ENCODE peak calls at places on chromosomes 5 and 9, in seven cellular contexts. G is neural progenitor cell; S is naive thymus-derived CD4-positive, alpha-beta T cell; F is mesendoderm; R is PC-9; K is MM.1S; E is tibial artery. U is an unnamed sample.

GRCh38 chr9:110526426-110526825 is 53.1 kb downstream of the SVEP1 start:
- DNase-seq in G (no peak), S (no peak), F (no peak), R (no peak), K (no peak), E (no peak), U (peak; percentile 42)

GRCh38 chr5:6086871-6087270 is 291.5 kb downstream of the MED10 start:
- DNase-seq in G (no peak), S (no peak), F (no peak), R (no peak), K (no peak), E (no peak), U (no peak)

GRCh38 chr9:116049506-116049905 is 104.1 kb upstream of the PAPPA start:
- DNase-seq in G (no peak), S (no peak), F (no peak), R (no peak), K (no peak), E (no peak), U (no peak)

GRCh38 chr5:169599451-169599850 is 15.9 kb downstream of the SPDL1 start:
- DNase-seq in G (no peak), S (no peak), F (peak; percentile 67), R (no peak), K (no peak), E (no peak), U (no peak)

GRCh38 chr5:95773325-95774059 is 42.4 kb downstream of the RHOBTB3 start:
- DNase-seq in G (no peak), S (no peak), F (no peak), R (peak; percentile 31), K (no peak), E (no peak), U (no peak)

GRCh38 chr9:133396952-133397351 is 20.8 kb downstream of the STKLD1 start:
- DNase-seq in G (peak; percentile 72), S (no peak), F (peak; percentile 69), R (no peak), K (no peak), E (no peak), U (no peak)

GRCh38 chr5:149838881-149839739 is 105.5 kb downstream of the PDE6A start:
- DNase-seq in G (no peak), S (no peak), F (no peak), R (peak; percentile 59), K (no peak), E (no peak), U (no peak)

GRCh38 chr5:146334074-146334533 is 4.5 kb upstream of the POU4F3 start:
- DNase-seq in G (peak; percentile 87), S (no peak), F (peak; percentile 41), R (no peak), K (no peak), E (no peak), U (no peak)

GRCh38 chr5:132226516-132227234 is 978 bp downstream of the P4HA2 start:
- DNase-seq in G (no peak), S (no peak), F (no peak), R (no peak), K (no peak), E (peak; percentile 53), U (no peak)

GRCh38 chr9:97388721-97389238 is 23.1 kb upstream of the TDRD7 start:
- DNase-seq in G (no peak), S (no peak), F (no peak), R (no peak), K (peak; percentile 3), E (no peak), U (no peak)

GRCh38 chr5:173020643-173021042 is 35.5 kb upstream of the CREBRF start:
- DNase-seq in G (no peak), S (no peak), F (no peak), R (no peak), K (no peak), E (no peak), U (no peak)

GRCh38 chr9:4739587-4740372 is 1.2 kb downstream of the AK3 start:
- DNase-seq in G (no peak), S (no peak), F (no peak), R (no peak), K (no peak), E (no peak), U (no peak)

GRCh38 chr5:37668524-37669047 is 171.3 kb downstream of the GDNF start:
- DNase-seq in G (no peak), S (no peak), F (peak; percentile 93), R (peak; percentile 94), K (no peak), E (peak; percentile 62), U (peak; percentile 97)

GRCh38 chr9:87546704-87547103 is 49.0 kb downstream of the DAPK1 start:
- DNase-seq in G (no peak), S (no peak), F (no peak), R (peak; percentile 44), K (no peak), E (no peak), U (no peak)

GRCh38 chr9:79764377-79764776 is 192.6 kb downstream of the TLE4 start:
- DNase-seq in G (no peak), S (no peak), F (peak; percentile 70), R (no peak), K (no peak), E (peak; percentile 21), U (peak; percentile 83)

GRCh38 chr9:93357649-93358048 is 93.8 kb upstream of the FAM120A start:
- DNase-seq in G (no peak), S (no peak), F (no peak), R (no peak), K (peak; percentile 42), E (no peak), U (no peak)

GRCh38 chr9:96884443-96884842 is 30.1 kb upstream of the ZNF782 start:
- DNase-seq in G (no peak), S (no peak), F (peak; percentile 67), R (peak; percentile 93), K (no peak), E (no peak), U (peak; percentile 6)

GRCh38 chr5:11182441-11183080 is 421.5 kb upstream of the DAP start:
- DNase-seq in G (peak; percentile 62), S (no peak), F (peak; percentile 92), R (peak; percentile 19), K (peak; percentile 22), E (no peak), U (no peak)

GRCh38 chr9:75083188-75083976 is 4.6 kb downstream of the NMRK1 start:
- DNase-seq in G (peak; percentile 15), S (no peak), F (peak; percentile 94), R (no peak), K (no peak), E (no peak), U (no peak)

GRCh38 chr5:108312258-108312657 is 69.6 kb downstream of the FBXL17 start:
- DNase-seq in G (no peak), S (no peak), F (no peak), R (no peak), K (no peak), E (no peak), U (no peak)

DNA sequence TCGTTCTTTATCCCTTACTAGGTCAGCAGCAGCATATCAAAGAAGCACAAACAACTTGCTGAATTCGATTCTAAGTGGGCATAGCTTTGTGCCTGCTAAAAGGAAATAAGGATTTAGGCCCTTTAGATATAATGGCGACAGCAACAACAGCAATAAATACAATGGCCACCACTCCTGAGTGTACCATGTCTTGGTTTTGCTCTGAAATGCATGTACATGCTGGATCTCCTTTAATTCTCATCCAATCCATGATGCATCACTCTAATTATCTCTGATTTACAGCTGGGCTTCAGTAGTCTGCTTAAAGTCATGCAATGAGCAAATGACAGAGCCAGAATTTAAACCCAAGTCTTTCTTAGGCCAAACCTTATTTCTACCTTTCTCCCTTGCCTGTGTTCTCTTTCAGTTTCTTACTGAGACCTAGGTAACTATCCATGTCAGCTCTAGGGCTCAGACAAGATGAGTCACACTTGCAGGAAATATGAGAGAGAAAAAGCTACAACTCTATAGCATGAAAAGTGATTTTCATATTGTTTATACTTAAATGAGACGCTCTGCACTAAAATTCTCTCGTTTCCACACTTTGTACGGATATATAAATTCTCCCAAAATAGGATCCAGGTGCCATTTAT is 111.8 kb downstream of the HMHB1 start:
- DNase-seq in G (no peak), S (no peak), F (peak; percentile 26), R (no peak), K (peak; percentile 16), E (no peak), U (no peak)
- H3K27ac ChIP-seq in G (no peak overlapping the region), S (no peak overlapping the region), F (peak overlapping the region; percentile 77), R (peak overlapping the region; percentile 85), K (no peak overlapping the region), E (no peak overlapping the region), U (no peak overlapping the region)

GRCh38 chr5:154352960-154353548 is 92.7 kb upstream of the SAP30L start:
- DNase-seq in G (no peak), S (no peak), F (no peak), R (no peak), K (peak; percentile 56), E (no peak), U (no peak)
- H3K27ac ChIP-seq in G (no peak overlapping the region), S (no peak overlapping the region), F (no peak overlapping the region), R (no peak overlapping the region), K (no peak overlapping the region), E (no peak overlapping the region), U (no peak overlapping the region)

GRCh38 chr5:148151872-148152271 is 16.5 kb upstream of the SPINK14 start:
- DNase-seq in G (no peak), S (no peak), F (no peak), R (no peak), K (no peak), E (no peak), U (no peak)

GRCh38 chr5:148141645-148142044 is 26.7 kb upstream of the SPINK14 start:
- DNase-seq in G (no peak), S (no peak), F (no peak), R (no peak), K (no peak), E (no peak), U (no peak)

GRCh38 chr5:148147415-148147814 is 20.9 kb upstream of the SPINK14 start:
- DNase-seq in G (no peak), S (no peak), F (no peak), R (no peak), K (no peak), E (no peak), U (no peak)

GRCh38 chr5:148145916-148146315 is 22.4 kb upstream of the SPINK14 start:
- DNase-seq in G (no peak), S (no peak), F (peak; percentile 76), R (peak; percentile 62), K (no peak), E (no peak), U (no peak)

GRCh38 chr5:148146487-148146886 is 21.9 kb upstream of the SPINK14 start:
- DNase-seq in G (no peak), S (no peak), F (no peak), R (no peak), K (no peak), E (no peak), U (no peak)
- H3K27ac ChIP-seq in G (no peak overlapping the region), S (no peak overlapping the region), F (no peak overlapping the region), R (no peak overlapping the region), K (no peak overlapping the region), E (no peak overlapping the region), U (no peak overlapping the region)

GRCh38 chr9:32334112-32334511 is 50.3 kb upstream of the ACO1 start:
- DNase-seq in G (no peak), S (no peak), F (no peak), R (no peak), K (no peak), E (no peak), U (no peak)
- H3K27ac ChIP-seq in G (no peak overlapping the region), S (no peak overlapping the region), F (no peak overlapping the region), R (no peak overlapping the region), K (no peak overlapping the region), E (no peak overlapping the region), U (no peak overlapping the region)

GRCh38 chr9:105073147-105073546 is 145.2 kb upstream of the ABCA1 start:
- DNase-seq in G (no peak), S (no peak), F (no peak), R (no peak), K (no peak), E (no peak), U (no peak)
- H3K27ac ChIP-seq in G (no peak overlapping the region), S (no peak overlapping the region), F (no peak overlapping the region), R (peak overlapping the region; percentile 89), K (no peak overlapping the region), E (no peak overlapping the region), U (peak overlapping the region; percentile 40)